ENCODE peak calls at places on chromosomes 6 and 20, in eight cellular contexts. J is sigmoid colon, F is kidney, D is cardiac muscle cell, G is heart right ventricle, W is AG04450, V is fibroblast of lung, Y is brain microvascular endothelial cell. Z is an unnamed sample.

GRCh38 chr6:148969679-148970078 is 222.8 kb downstream of the UST start:
- DNase-seq in J (peak), F (no peak), D (peak), G (peak), W (peak), V (peak), Y (peak), Z (no peak)

GRCh38 chr6:45209762-45210161 is 118.4 kb upstream of the RUNX2 start:
- DNase-seq in J (no peak), F (no peak), D (no peak), G (no peak), W (no peak), V (no peak), Y (peak), Z (no peak)

GRCh38 chr20:58645277-58645968 is 5.7 kb upstream of the STX16 start:
- DNase-seq in J (peak), F (peak), D (peak), G (no peak), W (no peak), V (no peak), Y (no peak), Z (no peak)

GRCh38 chr6:150448221-150448620 is 79.4 kb downstream of the IYD start:
- DNase-seq in J (no peak), F (no peak), D (no peak), G (no peak), W (no peak), V (no peak), Y (no peak), Z (no peak)

GRCh38 chr6:80508885-80509630 is 402.6 kb downstream of the BCKDHB start:
- DNase-seq in J (no peak), F (no peak), D (peak), G (no peak), W (peak), V (peak), Y (no peak), Z (no peak)

GRCh38 chr6:28597924-28598323 is 72.2 kb downstream of the GPX5 start:
- DNase-seq in J (no peak), F (no peak), D (no peak), G (no peak), W (no peak), V (no peak), Y (peak), Z (no peak)

GRCh38 chr6:17584241-17584803 is 15.8 kb upstream of the FAM8A1 start:
- DNase-seq in J (peak), F (no peak), D (peak), G (peak), W (peak), V (peak), Y (peak), Z (no peak)

GRCh38 chr6:43246301-43247114 is 3.2 kb downstream of the TTBK1 start:
- DNase-seq in J (peak), F (peak), D (peak), G (peak), W (no peak), V (peak), Y (no peak), Z (peak)

GRCh38 chr6:16109659-16110300 is 19.1 kb upstream of the MYLIP start:
- DNase-seq in J (no peak), F (no peak), D (peak), G (no peak), W (no peak), V (no peak), Y (no peak), Z (no peak)

GRCh38 chr6:43774776-43775583 is 5.0 kb downstream of the VEGFA start:
- DNase-seq in J (peak), F (peak), D (peak), G (peak), W (no peak), V (peak), Y (peak), Z (peak)

GRCh38 chr20:3000852-3001523 is 42.4 kb upstream of the GNRH2 start:
- DNase-seq in J (no peak), F (no peak), D (peak), G (peak), W (peak), V (peak), Y (peak), Z (no peak)

GRCh38 chr20:51953731-51954340 is 151.5 kb upstream of the SALL4 start:
- DNase-seq in J (no peak), F (no peak), D (no peak), G (no peak), W (no peak), V (no peak), Y (no peak), Z (no peak)

GRCh38 chr20:35561268-35561667 is 19.4 kb downstream of the ERGIC3 start:
- DNase-seq in J (no peak), F (no peak), D (peak), G (no peak), W (peak), V (peak), Y (peak), Z (no peak)

GRCh38 chr6:20013485-20013884 is 176.3 kb downstream of the ID4 start:
- DNase-seq in J (no peak), F (no peak), D (no peak), G (no peak), W (no peak), V (no peak), Y (no peak), Z (no peak)

GRCh38 chr20:52150440-52151258 is 40.9 kb downstream of the ZFP64 start:
- DNase-seq in J (no peak), F (no peak), D (peak), G (peak), W (peak), V (peak), Y (peak), Z (no peak)

GRCh38 chr20:54291339-54292060 is 83.6 kb downstream of the PFDN4 start:
- DNase-seq in J (no peak), F (no peak), D (no peak), G (no peak), W (no peak), V (no peak), Y (no peak), Z (no peak)

GRCh38 chr20:38610521-38610920 is 8.9 kb downstream of the ARHGAP40 start:
- DNase-seq in J (no peak), F (no peak), D (peak), G (no peak), W (no peak), V (no peak), Y (peak), Z (no peak)

GRCh38 chr6:105985098-105985815 is 100.9 kb upstream of the PRDM1 start:
- DNase-seq in J (peak), F (no peak), D (no peak), G (peak), W (no peak), V (no peak), Y (no peak), Z (no peak)

GRCh38 chr6:155693573-155694428 is 238.2 kb upstream of the NOX3 start:
- DNase-seq in J (no peak), F (no peak), D (no peak), G (no peak), W (no peak), V (no peak), Y (no peak), Z (no peak)

GRCh38 chr6:116287668-116288282 is 8.0 kb upstream of the TSPYL1 start:
- DNase-seq in J (no peak), F (no peak), D (peak), G (no peak), W (no peak), V (peak), Y (no peak), Z (no peak)

GRCh38 chr6:76764057-76764456 is 691.6 kb upstream of the IMPG1 start:
- DNase-seq in J (no peak), F (no peak), D (no peak), G (no peak), W (no peak), V (no peak), Y (no peak), Z (no peak)

GRCh38 chr20:54549523-54550326 is 74.3 kb downstream of the DOK5 start:
- DNase-seq in J (no peak), F (no peak), D (peak), G (no peak), W (no peak), V (no peak), Y (no peak), Z (no peak)

GRCh38 chr20:16761305-16761829 is 13.2 kb downstream of the OTOR start:
- DNase-seq in J (no peak), F (no peak), D (peak), G (peak), W (peak), V (peak), Y (peak), Z (no peak)

GRCh38 chr20:50595988-50596693 is 86.0 kb downstream of the PTPN1 start:
- DNase-seq in J (no peak), F (peak), D (no peak), G (no peak), W (no peak), V (no peak), Y (no peak), Z (peak)

GRCh38 chr6:112910256-112910655 is 563.1 kb downstream of the RFPL4B start:
- DNase-seq in J (no peak), F (no peak), D (peak), G (no peak), W (no peak), V (no peak), Y (no peak), Z (no peak)

GRCh38 chr20:1190847-1191246 is 6.1 kb upstream of the TMEM74B start:
- DNase-seq in J (no peak), F (no peak), D (no peak), G (no peak), W (no peak), V (no peak), Y (no peak), Z (no peak)

GRCh38 chr6:47303383-47303782 is 6.3 kb downstream of the TNFRSF21 start:
- DNase-seq in J (no peak), F (no peak), D (no peak), G (no peak), W (no peak), V (no peak), Y (no peak), Z (no peak)

GRCh38 chr20:58264271-58264670 is 35.8 kb upstream of the ANKRD60 start:
- DNase-seq in J (no peak), F (no peak), D (no peak), G (no peak), W (no peak), V (no peak), Y (no peak), Z (no peak)

GRCh38 chr20:37680420-37680819 is 13.4 kb upstream of the CTNNBL1 start:
- DNase-seq in J (no peak), F (no peak), D (no peak), G (no peak), W (no peak), V (peak), Y (peak), Z (no peak)

GRCh38 chr6:28634758-28635546 is 109.3 kb downstream of the GPX5 start:
- DNase-seq in J (no peak), F (no peak), D (peak), G (no peak), W (no peak), V (peak), Y (no peak), Z (no peak)

GRCh38 chr6:158358450-158359077 is 46.3 kb downstream of the TULP4 start:
- DNase-seq in J (no peak), F (no peak), D (no peak), G (no peak), W (no peak), V (no peak), Y (no peak), Z (no peak)

GRCh38 chr20:62360854-62361798 is 6.0 kb downstream of the LAMA5 start:
- DNase-seq in J (peak), F (peak), D (no peak), G (peak), W (no peak), V (no peak), Y (no peak), Z (peak)

GRCh38 chr20:396619-397431 is 11.3 kb upstream of the RBCK1 start:
- DNase-seq in J (no peak), F (no peak), D (no peak), G (no peak), W (no peak), V (no peak), Y (no peak), Z (no peak)

GRCh38 chr6:106728296-106728870 is 99.0 kb downstream of the QRSL1 start:
- DNase-seq in J (no peak), F (no peak), D (no peak), G (no peak), W (no peak), V (no peak), Y (no peak), Z (no peak)

GRCh38 chr20:63454729-63455567 is 17.5 kb downstream of the KCNQ2 start:
- DNase-seq in J (no peak), F (no peak), D (peak), G (no peak), W (no peak), V (no peak), Y (no peak), Z (no peak)

GRCh38 chr20:63962426-63963347 is 6.5 kb upstream of the UCKL1 start:
- DNase-seq in J (no peak), F (peak), D (no peak), G (no peak), W (no peak), V (no peak), Y (no peak), Z (no peak)

GRCh38 chr6:27518881-27519795 is 46.2 kb upstream of the ZNF184 start:
- DNase-seq in J (peak), F (peak), D (peak), G (peak), W (peak), V (peak), Y (peak), Z (peak)

GRCh38 chr6:27517238-27517637 is 44.3 kb upstream of the ZNF184 start:
- DNase-seq in J (no peak), F (no peak), D (no peak), G (no peak), W (no peak), V (no peak), Y (no peak), Z (no peak)

GRCh38 chr6:27514906-27515495 is 42.1 kb upstream of the ZNF184 start:
- DNase-seq in J (no peak), F (no peak), D (no peak), G (no peak), W (no peak), V (no peak), Y (no peak), Z (no peak)

GRCh38 chr6:27512525-27512924 is 39.6 kb upstream of the ZNF184 start:
- DNase-seq in J (no peak), F (no peak), D (no peak), G (no peak), W (no peak), V (no peak), Y (no peak), Z (no peak)

GRCh38 chr6:27517928-27518787 is 45.3 kb upstream of the ZNF184 start:
- DNase-seq in J (no peak), F (no peak), D (no peak), G (no peak), W (no peak), V (no peak), Y (no peak), Z (no peak)
- H3K27ac ChIP-seq in J (peak), F (no peak), D (no peak), G (no peak), W (no peak), V (no peak), Y (no peak), Z (peak)

GRCh38 chr6:84772428-84773132 is 8.2 kb upstream of the TBX18 start:
- DNase-seq in J (no peak), F (peak), D (peak), G (no peak), W (no peak), V (no peak), Y (no peak), Z (no peak)

GRCh38 chr6:84776392-84776791 is 12.0 kb upstream of the TBX18 start:
- DNase-seq in J (no peak), F (no peak), D (no peak), G (no peak), W (no peak), V (no peak), Y (no peak), Z (no peak)

GRCh38 chr6:84773431-84774173 is 9.2 kb upstream of the TBX18 start:
- DNase-seq in J (no peak), F (peak), D (peak), G (peak), W (no peak), V (no peak), Y (peak), Z (no peak)

GRCh38 chr6:84773133-84773430 is 8.7 kb upstream of the TBX18 start:
- DNase-seq in J (no peak), F (no peak), D (no peak), G (no peak), W (no peak), V (no peak), Y (no peak), Z (no peak)

DNA sequence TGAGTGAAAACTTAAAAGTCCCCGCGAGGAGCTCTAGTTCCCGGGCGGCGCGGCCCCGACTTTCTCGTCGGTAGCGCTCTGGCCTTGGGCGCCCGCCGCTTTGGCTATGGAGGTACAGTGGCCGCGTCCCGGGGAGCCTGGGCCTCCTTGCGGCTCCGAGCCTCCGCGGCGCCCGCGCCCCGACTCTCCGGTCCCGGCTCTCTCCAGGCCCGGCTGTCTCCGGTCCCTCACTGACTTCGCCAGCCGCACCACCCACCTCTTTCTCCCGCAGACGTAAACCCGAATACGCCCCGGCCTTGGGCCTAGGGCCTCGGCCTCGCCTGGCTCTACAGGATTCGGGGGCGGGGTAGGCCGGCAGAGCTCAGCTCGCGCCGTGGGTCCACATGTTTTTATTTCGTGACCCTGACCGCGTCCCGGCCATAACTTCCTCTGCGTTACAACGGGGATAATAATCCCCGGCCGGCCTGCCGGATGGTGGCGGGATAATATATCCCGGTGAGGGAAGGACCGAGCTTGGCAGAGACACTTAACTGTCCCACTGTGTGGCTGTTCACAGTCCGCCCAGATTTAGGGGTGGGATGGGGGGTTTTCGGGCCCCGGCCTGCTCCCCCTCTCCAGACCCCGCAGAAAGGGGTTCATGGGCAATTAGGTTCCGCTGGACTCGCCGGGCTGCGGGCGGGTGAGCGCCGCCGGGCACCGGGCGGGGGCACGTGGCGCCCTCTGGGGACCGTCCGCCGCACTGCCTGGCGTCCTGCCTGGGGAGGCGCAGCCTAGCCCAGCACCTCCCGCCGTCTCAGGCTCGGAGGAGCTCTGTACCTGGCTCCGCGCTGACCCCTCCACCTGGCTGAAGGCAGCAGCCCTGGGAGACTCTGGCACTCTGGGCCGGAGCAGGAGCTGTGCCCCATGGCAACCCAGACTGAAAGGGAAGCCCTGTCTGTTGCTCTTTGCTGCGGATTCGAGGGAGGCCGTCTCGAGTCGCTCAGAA is 10.1 kb upstream of the TBX18 start:
- DNase-seq in J (no peak), F (peak), D (peak), G (peak), W (no peak), V (no peak), Y (peak), Z (peak)
- H3K4me3 ChIP-seq in J (peak), F (no peak), D (peak), G (peak), W (peak), V (peak), Y (peak), Z (peak)

GRCh38 chr6:5995705-5996686 is 10.7 kb downstream of the NRN1 start:
- DNase-seq in J (peak), F (peak), D (no peak), G (peak), W (no peak), V (no peak), Y (peak), Z (peak)
- H3K27ac ChIP-seq in J (peak), F (peak), D (no peak), G (peak), W (no peak), V (no peak), Y (no peak), Z (peak)

DNA sequence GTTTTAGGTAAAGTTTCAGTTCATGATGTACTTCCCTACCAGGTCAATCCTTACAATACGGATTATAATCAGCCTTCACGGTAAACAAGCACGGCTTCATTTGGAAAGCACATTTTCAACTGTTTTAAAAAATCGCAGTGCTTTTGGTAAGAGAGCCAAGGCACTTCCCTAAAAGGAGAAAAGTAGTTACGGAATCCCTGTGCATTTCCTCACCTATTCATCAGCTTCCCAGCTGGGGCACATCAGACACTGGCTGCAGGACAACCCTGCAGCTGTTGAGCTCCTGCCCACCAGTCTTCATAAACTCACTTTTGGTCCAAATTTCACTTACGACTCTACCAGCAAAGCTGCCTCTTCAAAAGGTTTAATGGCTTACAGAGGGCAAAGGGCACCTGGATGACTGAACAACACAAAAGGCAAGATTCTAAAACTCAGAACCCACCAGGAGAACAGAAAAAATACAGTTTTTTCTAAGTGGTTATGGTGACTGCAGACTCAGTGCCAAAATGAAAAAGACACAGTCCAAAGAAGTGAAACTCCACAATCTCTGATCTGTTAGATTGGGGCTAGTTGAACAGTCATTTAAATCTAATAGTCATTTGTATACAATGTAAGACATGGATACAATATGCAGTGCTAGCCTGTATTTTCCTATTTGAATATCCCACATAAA is 7.5 kb downstream of the SNX5 start:
- DNase-seq in J (peak), F (no peak), D (peak), G (no peak), W (peak), V (peak), Y (no peak), Z (no peak)
- H3K4me3 ChIP-seq in J (peak), F (peak), D (no peak), G (no peak), W (peak), V (peak), Y (no peak), Z (no peak)

GRCh38 chr6:169454872-169455204 is 201.2 kb upstream of the THBS2 start:
- DNase-seq in J (no peak), F (no peak), D (no peak), G (no peak), W (no peak), V (no peak), Y (no peak), Z (no peak)

GRCh38 chr6:169452117-169452868 is 198.6 kb upstream of the THBS2 start:
- DNase-seq in J (peak), F (peak), D (peak), G (peak), W (peak), V (peak), Y (peak), Z (no peak)

GRCh38 chr6:169452869-169453186 is 199.2 kb upstream of the THBS2 start:
- DNase-seq in J (no peak), F (no peak), D (no peak), G (no peak), W (no peak), V (no peak), Y (no peak), Z (no peak)

GRCh38 chr6:169454204-169454871 is 200.7 kb upstream of the THBS2 start:
- DNase-seq in J (peak), F (no peak), D (peak), G (no peak), W (peak), V (peak), Y (peak), Z (no peak)

DNA sequence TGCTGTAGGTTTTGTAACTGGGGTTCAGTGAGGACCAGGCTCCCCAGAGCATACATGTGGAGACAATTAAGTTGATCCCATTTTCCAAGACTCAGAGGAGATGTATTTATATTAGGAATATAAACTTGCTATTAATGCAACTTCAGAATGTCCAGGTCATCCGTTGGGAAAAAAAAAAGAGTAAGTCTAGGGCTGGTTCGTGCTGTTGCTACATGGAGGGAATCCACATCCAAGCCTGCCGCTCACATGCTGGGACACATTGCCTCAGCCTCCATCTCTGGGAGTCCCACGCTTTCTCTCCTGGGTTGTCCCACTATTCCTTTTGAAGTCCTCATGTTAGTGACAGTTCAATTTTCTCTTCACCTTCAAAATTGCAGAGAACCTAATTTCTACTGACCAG is 199.6 kb upstream of the THBS2 start:
- DNase-seq in J (no peak), F (no peak), D (no peak), G (no peak), W (no peak), V (no peak), Y (no peak), Z (no peak)
- H3K27ac ChIP-seq in J (peak), F (no peak), D (no peak), G (no peak), W (no peak), V (no peak), Y (no peak), Z (peak)